ENCODE peak calls at places on chromosomes 12 and 14, in seven cellular contexts. W is right lobe of liver; O is HCT116; I is A549; D is CD8-positive, alpha-beta T cell; G is ovary; C is tibial artery. Y is an unnamed sample. For H3K4me1, the result is how much of the 10 kb centered on the place peaks cover.

GRCh38 chr14:83849999-83850611 is 1679.8 kb upstream of the FLRT2 start:
- DNase-seq in G (no peak), I (no peak), O (no peak), D (no peak), W (no peak), C (no peak), Y (no peak)

GRCh38 chr14:91047174-91047753 is 13.2 kb downstream of the RPS6KA5 start:
- DNase-seq in G (no peak), I (no peak), C (no peak), W (no peak), O (no peak), D (no peak), Y (no peak)

GRCh38 chr12:82596484-82596883 is 90.2 kb upstream of the TMTC2 start:
- DNase-seq in G (no peak), D (no peak), I (no peak), W (no peak), C (no peak), O (no peak), Y (no peak)

GRCh38 chr14:90629471-90629870 is 186.8 kb downstream of the TTC7B start:
- DNase-seq in O (no peak), D (no peak), G (no peak), W (no peak), C (no peak), I (no peak), Y (no peak)

GRCh38 chr12:109033239-109034196 is 12.7 kb upstream of the SVOP start:
- DNase-seq in W (no peak), G (no peak), D (no peak), I (no peak), C (no peak), O (no peak), Y (no peak)

GRCh38 chr12:117047810-117048584 is 51.2 kb downstream of the TESC start:
- DNase-seq in D (no peak), W (no peak), C (no peak), I (no peak), O (no peak), G (no peak), Y (peak)

GRCh38 chr14:32933623-32933942 is 5.1 kb upstream of the NPAS3 start:
- DNase-seq in G (no peak), O (no peak), W (no peak), D (no peak), I (no peak), C (no peak), Y (no peak)

GRCh38 chr12:3977621-3978020 is 104.4 kb upstream of the PARP11 start:
- DNase-seq in C (no peak), G (no peak), I (no peak), D (no peak), W (no peak), O (no peak), Y (no peak)

GRCh38 chr14:103066399-103066798 is 9.1 kb upstream of the CDC42BPB start:
- DNase-seq in D (no peak), O (no peak), C (no peak), W (peak), G (no peak), I (no peak), Y (no peak)

GRCh38 chr12:53571295-53571694 is 54.9 kb downstream of the ATF7 start:
- DNase-seq in W (no peak), I (no peak), C (no peak), O (no peak), D (no peak), G (no peak), Y (no peak)

GRCh38 chr14:72617391-72618011 is 276.4 kb downstream of the DPF3 start:
- DNase-seq in D (no peak), C (no peak), W (no peak), G (peak), O (no peak), I (no peak), Y (peak)

GRCh38 chr14:59098377-59098776 is 90.1 kb upstream of the DAAM1 start:
- DNase-seq in G (no peak), D (no peak), W (no peak), I (peak), O (no peak), C (no peak), Y (no peak)

GRCh38 chr14:33386771-33387170 is 448.1 kb downstream of the NPAS3 start:
- DNase-seq in G (no peak), D (no peak), C (no peak), I (no peak), W (no peak), O (no peak), Y (no peak)

GRCh38 chr12:27293463-27293862 is 39.2 kb upstream of the BMAL2 start:
- DNase-seq in I (no peak), D (no peak), C (no peak), W (no peak), G (no peak), O (no peak), Y (peak)

DNA sequence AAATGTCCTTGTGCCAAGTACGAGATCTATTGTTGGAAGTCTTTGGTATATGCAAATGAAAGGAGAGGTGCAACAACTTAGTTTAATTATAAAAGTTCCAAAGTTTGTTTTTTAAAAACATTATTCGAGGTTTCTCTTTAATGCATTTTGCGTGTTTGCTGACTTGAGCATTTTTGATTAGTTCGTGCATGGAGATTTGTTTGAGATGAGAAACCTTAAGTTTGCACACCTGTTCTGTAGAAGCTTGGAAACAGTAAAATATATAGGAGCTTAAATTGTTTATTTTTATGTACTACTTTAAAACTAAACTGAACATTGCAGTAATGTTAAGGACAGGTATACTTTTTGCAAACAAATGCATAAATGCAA is 2.3 kb downstream of the HSPA2 start:
- DNase-seq in D (no peak), C (no peak), G (no peak), W (no peak), I (no peak), O (no peak), Y (no peak)
- H3K4me3 ChIP-seq in D (peak), C (peak), G (peak), W (no peak), I (peak), O (no peak), Y (peak)

DNA sequence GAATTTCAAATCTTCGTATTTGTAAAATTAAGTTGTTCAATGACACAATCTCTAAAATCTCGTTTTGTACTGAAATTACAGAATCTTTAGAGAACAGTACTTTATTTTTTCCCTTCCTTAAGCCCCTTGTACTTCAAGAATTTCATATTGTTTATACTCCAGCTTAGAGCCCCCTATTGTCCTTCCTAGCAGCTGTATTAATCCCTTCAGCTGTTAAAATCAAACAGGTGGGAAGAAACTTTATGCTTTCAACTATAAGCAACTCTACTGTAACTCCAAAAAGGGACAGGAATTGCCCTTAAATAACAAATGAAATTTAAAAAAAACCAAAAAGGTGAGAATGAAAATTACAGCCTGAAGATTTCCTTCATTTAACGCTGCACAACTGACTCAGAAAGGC is 1.7 kb downstream of the NACA start:
- DNase-seq in I (no peak), D (no peak), G (no peak), W (no peak), O (no peak), C (no peak), Y (no peak)
- H3K4me1 ChIP-seq in I (half or more), D (half or more), G (under half), W (under half), O (under half), C (under half), Y (half or more)

DNA sequence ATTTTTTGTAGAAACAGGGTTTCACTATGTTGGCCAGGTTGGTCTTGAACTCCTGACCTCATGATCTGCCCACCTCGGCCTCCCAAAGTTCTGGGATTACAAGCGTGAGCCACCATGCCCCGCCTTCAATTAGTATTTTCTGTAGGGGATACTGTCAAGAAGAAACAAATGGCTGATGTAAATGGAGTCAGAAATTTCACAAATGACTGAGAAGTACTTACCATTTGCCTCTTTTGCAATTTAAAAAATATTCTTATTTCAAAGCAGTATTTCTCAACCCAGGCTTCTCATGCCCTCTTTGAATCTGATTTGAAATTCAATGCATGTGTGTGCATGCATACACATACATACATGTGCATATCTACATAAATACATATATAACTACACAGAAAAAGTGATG is 4.3 kb downstream of the PSMA6 start:
- DNase-seq in C (no peak), G (no peak), D (no peak), O (no peak), I (no peak), W (no peak), Y (no peak)
- H3K4me3 ChIP-seq in C (no peak), G (no peak), D (no peak), O (no peak), I (no peak), W (no peak), Y (no peak)

GRCh38 chr14:69660344-69661193 is 49.2 kb downstream of the SUSD6 start:
- DNase-seq in D (no peak), W (no peak), I (no peak), G (no peak), O (no peak), C (no peak), Y (no peak)
- H3K4me1 ChIP-seq in D (under half), W (under half), I (half or more), G (under half), O (under half), C (under half), Y (half or more)